ENCODE peak calls at places on chromosomes 12 and 14, in seven cellular contexts. E is H54; I is thyroid gland; J is activated naive CD4-positive, alpha-beta T cell treated with Interleukin-2 at 50 U/mL for 16 hours; Z is stimulated activated CD4-positive, alpha-beta T cell treated with anti-CD3 and anti-CD28 coated beads, Interleukin-2, amount 100 ng/mL, for 48 hours; P is aorta; G is NCI-H69. R is an unnamed sample.

GRCh38 chr14:88981948-88982347 is 157.5 kb downstream of the TTC8 start:
- DNase-seq in J (no peak), P (no peak), Z (no peak), G (no peak), E (no peak), I (no peak), R (no peak)

GRCh38 chr12:67534671-67535070 is 113.9 kb upstream of the DYRK2 start:
- DNase-seq in I (no peak), E (peak; percentile 40), Z (no peak), J (no peak), P (peak; percentile 59), G (no peak), R (peak; percentile 81)

GRCh38 chr12:123126294-123127144 is 24.4 kb downstream of the PITPNM2 start:
- DNase-seq in G (no peak), Z (no peak), I (no peak), J (no peak), P (peak; percentile 71), E (peak; percentile 91), R (peak; percentile 98)

GRCh38 chr12:52349196-52349595 is 18.1 kb downstream of the KRT85 start:
- DNase-seq in E (no peak), G (no peak), P (no peak), J (no peak), I (no peak), Z (no peak), R (peak; percentile 74)

GRCh38 chr12:71710276-71711125 is 24.6 kb downstream of the TMEM19 start:
- DNase-seq in P (no peak), Z (no peak), E (peak; percentile 47), I (no peak), J (no peak), G (no peak), R (peak; percentile 81)

GRCh38 chr12:6950944-6951540 is at the start of gene PTPN6:
- DNase-seq in G (no peak), E (no peak), J (peak; percentile 59), P (peak; percentile 85), I (no peak), Z (no peak), R (peak; percentile 39)

GRCh38 chr12:127165567-127166392 is 1101.2 kb upstream of the TMEM132C start:
- DNase-seq in E (peak; percentile 81), Z (peak; percentile 76), G (peak; percentile 42), P (peak; percentile 86), I (peak; percentile 91), J (peak; percentile 85), R (peak; percentile 94)

GRCh38 chr14:99137913-99138571 is 134.0 kb downstream of the BCL11B start:
- DNase-seq in P (no peak), G (no peak), Z (no peak), I (no peak), E (peak; percentile 16), J (no peak), R (peak; percentile 63)

GRCh38 chr12:40336573-40337199 is 111.9 kb downstream of the LRRK2 start:
- DNase-seq in G (peak; percentile 52), J (no peak), E (no peak), Z (no peak), I (no peak), P (no peak), R (no peak)

GRCh38 chr12:93111791-93112208 is 182.7 kb upstream of the EEA1 start:
- DNase-seq in I (no peak), E (no peak), G (no peak), Z (no peak), J (no peak), P (no peak), R (no peak)

GRCh38 chr12:124454735-124455134 is 112.7 kb downstream of the NCOR2 start:
- DNase-seq in G (no peak), P (peak; percentile 36), I (no peak), J (no peak), E (no peak), Z (no peak), R (no peak)

GRCh38 chr12:124919646-124920352 is 5.3 kb upstream of the UBC start:
- DNase-seq in Z (no peak), G (no peak), E (no peak), I (no peak), J (peak; percentile 57), P (peak; percentile 42), R (no peak)